ENCODE peak calls at places on chromosomes 3 and 15, in five cellular contexts. I is glutamatergic neuron, K is activated T-cell treated with anti-CD3 and anti-CD28 coated beads for 1 hour, P is AG09319, V is cardiac muscle cell. M is an unnamed sample.

GRCh38 chr3:13335503-13335902 is 84.6 kb downstream of the NUP210 start:
- DNase-seq in V (no peak), I (no peak), K (no peak), P (no peak), M (no peak)

GRCh38 chr3:66609660-66610547 is 109.1 kb upstream of the LRIG1 start:
- DNase-seq in P (no peak), V (peak), I (no peak), K (no peak), M (peak)

GRCh38 chr3:10548997-10549396 is 43.6 kb upstream of the ATP2B2 start:
- DNase-seq in P (no peak), I (no peak), V (no peak), K (no peak), M (no peak)

GRCh38 chr15:72242775-72243370 is 11.9 kb upstream of the PKM start:
- DNase-seq in V (no peak), P (no peak), K (no peak), I (no peak), M (no peak)

GRCh38 chr15:49075876-49076275 is 29.6 kb upstream of the SECISBP2L start:
- DNase-seq in I (no peak), V (no peak), P (peak), K (no peak), M (no peak)

GRCh38 chr3:39150803-39151631 is 2.4 kb downstream of the CSRNP1 start:
- DNase-seq in I (peak), K (no peak), V (peak), P (peak), M (peak)

GRCh38 chr15:70094690-70095311 is 2.9 kb downstream of the TLE3 start:
- DNase-seq in V (peak), K (no peak), I (no peak), P (no peak), M (no peak)

GRCh38 chr15:81774309-81774708 is 271.5 kb downstream of the MEX3B start:
- DNase-seq in P (no peak), K (no peak), I (no peak), V (no peak), M (no peak)

GRCh38 chr15:73800662-73801345 is 47.7 kb upstream of the INSYN1 start:
- DNase-seq in V (peak), I (no peak), P (peak), K (no peak), M (no peak)

GRCh38 chr15:56719774-56720555 is 13.3 kb downstream of the ZNF280D start:
- DNase-seq in P (no peak), I (no peak), V (no peak), K (no peak), M (no peak)

GRCh38 chr3:99504258-99504657 is 134.1 kb upstream of the COL8A1 start:
- DNase-seq in P (no peak), I (no peak), V (no peak), K (no peak), M (no peak)

GRCh38 chr15:40028853-40029252 is 10.1 kb downstream of the SRP14 start:
- DNase-seq in P (no peak), V (no peak), K (no peak), I (no peak), M (no peak)

GRCh38 chr15:79218588-79219200 is 63.8 kb upstream of the ANKRD34C start:
- DNase-seq in P (no peak), I (no peak), V (peak), K (no peak), M (no peak)

GRCh38 chr3:188664795-188665194 is 507.0 kb upstream of the TPRG1 start:
- DNase-seq in V (peak), P (no peak), I (no peak), K (no peak), M (peak)

GRCh38 chr3:13502791-13503060 is 22.6 kb downstream of the HDAC11 start:
- DNase-seq in V (no peak), K (no peak), P (no peak), I (no peak), M (no peak)

GRCh38 chr3:159899198-159899597 is 89.4 kb upstream of the IL12A start:
- DNase-seq in V (no peak), I (no peak), K (no peak), P (no peak), M (no peak)

GRCh38 chr15:40500584-40501330 is 30.0 kb downstream of the CHST14 start:
- DNase-seq in V (no peak), I (no peak), P (no peak), K (no peak), M (no peak)

GRCh38 chr3:156816794-156817741 is 9.1 kb upstream of the LEKR1 start:
- DNase-seq in P (peak), I (peak), K (peak), V (peak), M (peak)

GRCh38 chr3:123687286-123687685 is 102.4 kb upstream of the HACD2 start:
- DNase-seq in P (no peak), I (no peak), V (no peak), K (no peak), M (no peak)

GRCh38 chr3:126912491-126913195 is 70.3 kb upstream of the PLXNA1 start:
- DNase-seq in P (no peak), V (no peak), K (no peak), I (no peak), M (no peak)

GRCh38 chr3:173513123-173513522 is 115.6 kb downstream of the NLGN1 start:
- DNase-seq in I (no peak), P (no peak), V (no peak), K (no peak), M (no peak)

GRCh38 chr15:56207711-56208110 is 36.0 kb downstream of the RFX7 start:
- DNase-seq in P (no peak), K (no peak), I (no peak), V (no peak), M (no peak)

GRCh38 chr3:21543380-21544075 is 207.5 kb downstream of the ZNF385D start:
- DNase-seq in V (no peak), P (no peak), K (no peak), I (no peak), M (peak)

GRCh38 chr15:92647467-92648163 is 8.0 kb downstream of the FAM174B start:
- DNase-seq in P (no peak), V (no peak), I (no peak), K (no peak), M (no peak)

GRCh38 chr3:16687206-16687605 is 82.0 kb upstream of the DAZL start:
- DNase-seq in P (no peak), K (no peak), I (no peak), V (no peak), M (no peak)

GRCh38 chr15:61661791-61662190 is 398.5 kb downstream of the VPS13C start:
- DNase-seq in V (no peak), K (no peak), P (no peak), I (no peak), M (no peak)

M was measured in WTC11.